ENCODE peak calls at places on chromosomes 2 and 18, in five cellular contexts. F, V, A, B and L are unnamed samples.

GRCh38 chr2:240462073-240462703 is 26.7 kb downstream of the GPC1 start:
- DNase-seq in F (no peak), V (no peak), A (peak), B (peak), L (no peak)

GRCh38 chr2:119366161-119366648 is 429 bp downstream of the C2orf76 start:
- DNase-seq in A (no peak), F (no peak), B (no peak), V (peak), L (peak)

GRCh38 chr18:44589709-44590108 is 91.0 kb upstream of the SETBP1 start:
- DNase-seq in B (no peak), F (no peak), A (no peak), V (peak), L (no peak)

GRCh38 chr2:207836526-207837133 is 66.9 kb upstream of the FZD5 start:
- DNase-seq in V (no peak), F (no peak), A (no peak), B (no peak), L (no peak)

GRCh38 chr2:67982956-67983355 is 79.8 kb downstream of the C1D start:
- DNase-seq in A (no peak), F (no peak), V (no peak), B (no peak), L (no peak)

GRCh38 chr2:1603059-1603458 is 141.3 kb downstream of the PXDN start:
- DNase-seq in F (no peak), A (no peak), V (no peak), B (no peak), L (no peak)

GRCh38 chr2:989766-990467 is 39.3 kb downstream of the SNTG2 start:
- DNase-seq in V (no peak), A (no peak), F (no peak), B (no peak), L (no peak)

GRCh38 chr2:886072-887022 is 64.3 kb upstream of the SNTG2 start:
- DNase-seq in B (no peak), V (no peak), A (no peak), F (no peak), L (no peak)

GRCh38 chr2:76210551-76210950 is 499.8 kb upstream of the GCFC2 start:
- DNase-seq in F (no peak), B (no peak), V (no peak), A (no peak), L (no peak)

GRCh38 chr2:181680055-181680936 is at the start of gene NEUROD1:
- DNase-seq in B (peak), A (no peak), V (no peak), F (no peak), L (peak)

GRCh38 chr2:136384541-136385303 is 266.8 kb upstream of the CXCR4 start:
- DNase-seq in B (no peak), V (peak), A (peak), F (no peak), L (peak)

GRCh38 chr2:144937899-144938298 is 418.0 kb upstream of the ZEB2 start:
- DNase-seq in F (no peak), A (no peak), B (no peak), V (no peak), L (no peak)

GRCh38 chr2:110206056-110206455 is 1.2 kb upstream of the NPHP1 start:
- DNase-seq in B (no peak), V (no peak), A (no peak), F (no peak), L (no peak)

GRCh38 chr2:110204408-110205385 is at the start of gene NPHP1:
- DNase-seq in A (peak), V (peak), F (peak), B (peak), L (peak)
- TF ChIP-seq CTCF in A (no peak), V (no peak), F (no peak), B (no peak), L (no peak)

DNA sequence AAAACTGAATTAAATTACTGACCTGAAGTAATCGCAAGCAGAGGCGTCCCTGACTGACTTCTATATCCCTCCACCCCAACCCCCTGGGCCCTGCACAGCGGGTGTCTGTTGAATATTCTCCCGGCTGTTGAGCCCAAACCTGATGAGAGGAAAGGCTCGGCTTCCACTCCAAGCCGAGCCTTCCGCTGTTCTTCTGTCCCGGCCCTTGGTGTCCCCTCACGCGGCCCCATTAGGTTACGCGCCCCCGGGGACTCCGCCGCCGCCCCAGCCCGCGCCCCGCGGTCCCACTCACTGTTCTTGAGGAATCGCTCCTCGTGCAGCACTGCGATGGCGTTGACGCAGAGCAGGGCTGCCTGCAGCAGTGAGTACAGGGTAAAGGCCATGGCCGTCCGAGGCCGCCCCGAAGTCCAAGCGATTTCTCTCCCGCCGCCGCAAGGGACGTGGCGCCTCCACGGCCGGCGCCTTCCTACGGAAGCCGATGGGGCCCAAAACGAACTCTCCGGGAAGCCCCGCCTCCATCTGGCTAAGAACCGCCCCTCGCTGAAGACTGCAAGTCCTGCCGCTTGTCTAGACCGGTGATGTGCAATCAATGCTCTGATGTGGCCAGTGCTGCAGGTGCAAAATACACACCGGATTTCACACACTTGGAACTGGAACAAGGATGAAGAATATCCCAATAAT is at the start of gene IER3IP1:
- DNase-seq in V (peak), B (peak), F (peak), A (peak), L (peak)
- TF ChIP-seq CTCF in V (no peak), B (no peak), F (peak), A (peak), L (no peak)

GRCh38 chr2:230678018-230678417 is 34.6 kb upstream of the CAB39 start:
- DNase-seq in A (no peak), B (no peak), F (no peak), V (no peak), L (no peak)

GRCh38 chr2:230677182-230677946 is 35.3 kb upstream of the CAB39 start:
- DNase-seq in F (no peak), A (no peak), V (peak), B (no peak), L (no peak)

GRCh38 chr2:230682546-230682945 is 30.1 kb upstream of the CAB39 start:
- DNase-seq in V (no peak), A (no peak), B (no peak), F (no peak), L (no peak)

GRCh38 chr2:230678451-230678850 is 34.2 kb upstream of the CAB39 start:
- DNase-seq in A (no peak), B (no peak), V (no peak), F (no peak), L (peak)

GRCh38 chr2:230680463-230681195 is 32.0 kb upstream of the CAB39 start:
- DNase-seq in F (no peak), B (no peak), A (no peak), V (peak), L (no peak)
- TF ChIP-seq CTCF in F (peak), B (no peak), A (no peak), V (peak), L (no peak)

GRCh38 chr2:27977623-27978312 is 87.2 kb downstream of the BABAM2 start:
- DNase-seq in A (peak), V (peak), F (no peak), B (no peak), L (no peak)

GRCh38 chr2:27972311-27972710 is 81.8 kb downstream of the BABAM2 start:
- DNase-seq in A (no peak), V (no peak), F (no peak), B (no peak), L (no peak)

GRCh38 chr2:27973592-27973991 is 83.1 kb downstream of the BABAM2 start:
- DNase-seq in V (peak), A (no peak), F (no peak), B (no peak), L (no peak)
- TF ChIP-seq CTCF in V (peak), A (peak), F (no peak), B (no peak), L (no peak)

GRCh38 chr2:112465373-112465772 is 16.6 kb upstream of the TTL start:
- DNase-seq in V (no peak), A (no peak), B (no peak), F (no peak), L (no peak)
- TF ChIP-seq CTCF in V (peak), A (no peak), B (no peak), F (no peak), L (no peak)

GRCh38 chr2:71588497-71588896 is 135.1 kb downstream of the DYSF start:
- DNase-seq in B (no peak), A (no peak), V (no peak), F (no peak), L (no peak)
- TF ChIP-seq CTCF in B (no peak), A (no peak), V (no peak), F (no peak), L (no peak)

DNA sequence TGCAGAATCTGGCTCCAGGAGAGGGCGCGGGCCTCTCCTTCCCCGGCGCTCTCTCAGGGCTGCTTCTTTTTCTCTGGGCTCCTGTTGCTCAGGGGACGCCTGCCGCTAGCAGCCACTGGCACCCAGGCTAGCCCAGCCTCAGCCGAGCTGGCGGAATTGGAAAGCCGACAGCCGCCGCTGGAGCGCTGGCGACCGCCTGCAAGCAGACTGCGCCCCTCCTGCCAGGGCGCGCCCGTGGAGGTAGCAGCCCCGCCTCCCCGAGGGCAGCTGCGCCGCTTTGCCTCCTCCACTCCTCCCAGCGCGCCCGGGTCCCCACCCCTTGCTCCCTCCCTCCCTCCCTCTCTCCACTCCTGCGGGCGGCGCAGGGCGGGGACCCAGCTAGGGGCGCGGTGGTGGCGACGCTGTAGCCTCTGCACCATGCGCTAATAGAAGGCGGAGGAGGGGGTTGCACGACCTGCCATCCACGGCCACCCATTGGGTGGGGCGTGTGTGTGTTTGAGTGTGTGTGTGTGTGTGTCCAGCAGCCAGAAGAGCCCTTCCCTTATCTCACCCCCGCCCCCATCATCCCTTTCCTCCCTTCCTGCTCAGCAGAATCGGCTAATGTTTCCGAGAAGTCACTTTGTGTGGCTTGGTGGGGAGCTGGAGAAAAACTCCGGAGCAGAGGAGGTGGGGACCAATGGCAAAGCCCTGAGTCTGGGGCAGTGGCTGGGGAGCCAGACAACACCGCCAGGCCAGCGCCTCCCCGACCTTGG is at the start of gene SCN9A:
- DNase-seq in A (peak), F (peak), B (peak), V (peak), L (peak)
- TF ChIP-seq CTCF in A (no peak), F (no peak), B (no peak), V (peak), L (no peak)

GRCh38 chr18:12943200-12943599 is 4.6 kb upstream of the SEH1L start:
- DNase-seq in F (no peak), V (no peak), A (no peak), B (no peak), L (no peak)

GRCh38 chr18:12944724-12945123 is 3.1 kb upstream of the SEH1L start:
- DNase-seq in B (no peak), F (no peak), A (peak), V (no peak), L (no peak)

GRCh38 chr18:12947355-12948054 is at the start of gene SEH1L:
- DNase-seq in B (peak), F (peak), V (peak), A (peak), L (peak)

GRCh38 chr18:12948055-12948804 is 419 bp downstream of the SEH1L start:
- DNase-seq in V (peak), B (peak), F (peak), A (peak), L (peak)

GRCh38 chr18:12946549-12947354 is 1.1 kb upstream of the SEH1L start:
- DNase-seq in V (peak), B (peak), A (peak), F (no peak), L (no peak)
- TF ChIP-seq CTCF in V (peak), B (no peak), A (no peak), F (no peak), L (no peak)

GRCh38 chr2:194907569-194907968 is 749.5 kb upstream of the SLC39A10 start:
- DNase-seq in A (no peak), B (no peak), V (no peak), F (no peak), L (no peak)
- TF ChIP-seq CTCF in A (no peak), B (no peak), V (no peak), F (no peak), L (no peak)